ENCODE peak calls at places on chromosomes 11 and 22, in nine cellular contexts. Z, M, N, J, L, S, C, R and T are unnamed samples.

GRCh38 chr11:76677010-76677771 is 6.6 kb upstream of the LRRC32 start:
- DNase-seq in Z (no peak), M (no peak), N (no peak), J (no peak), L (no peak), S (no peak), C (no peak), R (no peak), T (no peak)

GRCh38 chr11:66008468-66009101 is 3.2 kb upstream of the CST6 start:
- DNase-seq in Z (no peak), M (no peak), N (no peak), J (no peak), L (no peak), S (peak; percentile 57), C (no peak), R (no peak), T (no peak)

GRCh38 chr11:27058456-27058855 is 17.8 kb downstream of the BBOX1 start:
- DNase-seq in Z (no peak), M (no peak), N (no peak), J (no peak), L (no peak), S (no peak), C (no peak), R (no peak), T (no peak)

GRCh38 chr11:85961930-85962363 is 106.8 kb downstream of the CCDC83 start:
- DNase-seq in Z (no peak), M (no peak), N (no peak), J (no peak), L (no peak), S (no peak), C (no peak), R (peak; percentile 31), T (no peak)

GRCh38 chr11:1153105-1153950 is 4.4 kb upstream of the MUC5AC start:
- DNase-seq in Z (peak; percentile 27), M (peak; percentile 13), N (peak; percentile 57), J (no peak), L (peak; percentile 42), S (no peak), C (no peak), R (no peak), T (no peak)

GRCh38 chr22:20814221-20814808 is 40.4 kb downstream of the SERPIND1 start:
- DNase-seq in Z (no peak), M (no peak), N (no peak), J (no peak), L (no peak), S (no peak), C (no peak), R (no peak), T (no peak)

GRCh38 chr11:130070109-130070828 is 575 bp downstream of the APLP2 start:
- DNase-seq in Z (peak; percentile 41), M (peak; percentile 53), N (peak; percentile 77), J (peak; percentile 60), L (peak; percentile 57), S (peak; percentile 64), C (no peak), R (no peak), T (peak; percentile 57)

GRCh38 chr11:120184946-120185677 is 25.7 kb upstream of the OAF start:
- DNase-seq in Z (no peak), M (peak; percentile 73), N (peak; percentile 62), J (peak; percentile 63), L (no peak), S (no peak), C (no peak), R (no peak), T (no peak)

GRCh38 chr11:1500466-1501420 is 14.2 kb upstream of the MOB2 start:
- DNase-seq in Z (no peak), M (no peak), N (peak; percentile 48), J (no peak), L (no peak), S (no peak), C (no peak), R (no peak), T (peak; percentile 19)

GRCh38 chr11:34855021-34855753 is 61.0 kb downstream of the APIP start:
- DNase-seq in Z (no peak), M (no peak), N (no peak), J (peak; percentile 37), L (no peak), S (no peak), C (peak; percentile 43), R (no peak), T (no peak)

GRCh38 chr11:121652982-121653381 is 200.2 kb upstream of the SORL1-AS1 start:
- DNase-seq in Z (no peak), M (no peak), N (no peak), J (no peak), L (no peak), S (peak; percentile 69), C (no peak), R (no peak), T (no peak)

GRCh38 chr11:34427171-34427805 is 11.4 kb upstream of the CAT start:
- DNase-seq in Z (no peak), M (no peak), N (no peak), J (no peak), L (no peak), S (peak; percentile 11), C (no peak), R (peak; percentile 81), T (no peak)

GRCh38 chr22:37121887-37122591 is 12.5 kb upstream of the TMPRSS6 start:
- DNase-seq in Z (peak; percentile 56), M (no peak), N (peak; percentile 56), J (peak; percentile 32), L (no peak), S (peak; percentile 85), C (peak; percentile 74), R (no peak), T (no peak)

GRCh38 chr11:70934999-70935768 is 317.2 kb downstream of the SHANK2 start:
- DNase-seq in Z (no peak), M (no peak), N (no peak), J (no peak), L (no peak), S (no peak), C (no peak), R (no peak), T (no peak)

GRCh38 chr11:67304511-67305113 is 1.3 kb downstream of the SSH3 start:
- DNase-seq in Z (peak; percentile 28), M (no peak), N (peak; percentile 56), J (no peak), L (peak; percentile 50), S (no peak), C (no peak), R (no peak), T (peak; percentile 51)

GRCh38 chr22:16932577-16932976 is 75.4 kb downstream of the GAB4 start:
- DNase-seq in Z (no peak), M (no peak), N (no peak), J (no peak), L (no peak), S (no peak), C (no peak), R (no peak), T (no peak)

GRCh38 chr11:119509277-119509841 is 86.4 kb upstream of the THY1 start:
- DNase-seq in Z (no peak), M (no peak), N (no peak), J (no peak), L (no peak), S (no peak), C (no peak), R (no peak), T (no peak)

GRCh38 chr11:134764966-134765365 is 352.9 kb upstream of the B3GAT1 start:
- DNase-seq in Z (no peak), M (no peak), N (no peak), J (no peak), L (no peak), S (no peak), C (no peak), R (no peak), T (no peak)

GRCh38 chr11:10751581-10751940 is 515 bp downstream of the CTR9 start:
- DNase-seq in Z (no peak), M (no peak), N (no peak), J (no peak), L (no peak), S (no peak), C (no peak), R (no peak), T (no peak)

GRCh38 chr22:28977050-28977449 is 84.6 kb downstream of the C22orf31 start:
- DNase-seq in Z (no peak), M (no peak), N (no peak), J (no peak), L (no peak), S (peak; percentile 60), C (no peak), R (peak; percentile 3), T (no peak)

GRCh38 chr11:73240190-73240781 is 22.2 kb downstream of the P2RY2 start:
- DNase-seq in Z (peak; percentile 27), M (peak; percentile 78), N (peak; percentile 48), J (no peak), L (no peak), S (peak; percentile 52), C (no peak), R (no peak), T (no peak)
- H3K27ac ChIP-seq in Z (no peak overlapping the region), M (peak overlapping the region; percentile 90), N (no peak overlapping the region), J (no peak overlapping the region), L (no peak overlapping the region), S (no peak overlapping the region), C (no peak overlapping the region), R (no peak overlapping the region), T (peak overlapping the region; percentile 21)

DNA sequence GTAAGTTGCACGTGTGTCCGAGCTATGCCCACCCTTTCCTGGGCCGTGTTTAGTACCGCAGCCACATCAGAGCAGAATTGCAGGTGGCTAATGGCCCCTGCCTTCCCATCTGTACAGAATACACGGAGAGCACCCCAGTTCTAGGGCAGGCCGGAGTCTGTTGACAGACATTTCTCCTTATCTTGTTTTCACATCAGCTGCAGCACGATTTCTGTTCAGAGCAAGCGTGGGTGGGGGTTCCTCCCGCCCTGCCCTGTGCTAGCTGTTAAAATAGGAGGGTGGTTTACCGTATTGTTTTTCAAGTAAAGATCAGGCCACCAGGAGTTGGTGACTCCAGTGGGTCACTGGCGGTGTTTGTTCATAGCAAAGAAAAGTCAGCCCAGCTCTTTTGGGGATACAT is 41.1 kb downstream of the UBASH3B start:
- DNase-seq in Z (no peak), M (no peak), N (no peak), J (no peak), L (no peak), S (no peak), C (no peak), R (no peak), T (no peak)
- H3K27ac ChIP-seq in Z (no peak overlapping the region), M (no peak overlapping the region), N (no peak overlapping the region), J (no peak overlapping the region), L (no peak overlapping the region), S (no peak overlapping the region), C (peak overlapping the region; percentile 81), R (no peak overlapping the region), T (peak overlapping the region; percentile 82)

GRCh38 chr11:131533164-131533563 is 162.7 kb downstream of the NTM start:
- DNase-seq in Z (no peak), M (no peak), N (no peak), J (no peak), L (no peak), S (no peak), C (no peak), R (no peak), T (no peak)
- H3K27ac ChIP-seq in Z (no peak overlapping the region), M (no peak overlapping the region), N (no peak overlapping the region), J (no peak overlapping the region), L (no peak overlapping the region), S (no peak overlapping the region), C (no peak overlapping the region), R (no peak overlapping the region), T (no peak overlapping the region)

DNA sequence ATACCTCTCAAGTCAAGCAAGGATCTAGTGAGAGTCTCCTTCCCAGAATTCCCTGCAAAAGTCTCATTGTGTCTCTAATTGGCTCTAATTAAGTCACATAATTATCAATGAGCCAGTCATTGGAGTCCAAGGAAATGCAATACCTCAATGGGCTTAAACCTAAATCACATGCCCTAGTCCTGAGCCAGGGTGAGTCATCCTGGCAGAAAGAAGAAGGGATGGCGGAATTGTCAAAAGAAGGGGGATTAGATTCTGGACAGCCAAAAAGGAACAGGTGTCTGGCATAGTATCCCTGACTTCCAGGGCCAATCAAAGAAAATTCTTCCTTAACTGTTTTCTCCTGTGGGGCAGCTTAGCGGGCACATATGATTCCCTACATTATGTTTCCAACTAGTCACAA is 25.1 kb upstream of the LDLRAD3 start:
- DNase-seq in Z (no peak), M (no peak), N (no peak), J (no peak), L (no peak), S (no peak), C (no peak), R (no peak), T (no peak)
- H3K27ac ChIP-seq in Z (no peak overlapping the region), M (no peak overlapping the region), N (no peak overlapping the region), J (no peak overlapping the region), L (peak overlapping the region; percentile 61), S (no peak overlapping the region), C (no peak overlapping the region), R (no peak overlapping the region), T (no peak overlapping the region)